ENCODE peak calls at places on chromosome 20, in eight cellular contexts. J is cardiac fibroblast, P is ELR, V is fibroblast of pulmonary artery, B is foreskin melanocyte, A is mucosa of descending colon, U is posterior cingulate gyrus, C is mesendoderm. M is an unnamed sample.

GRCh38 chr20:45008521-45009049 is 42.3 kb downstream of the STK4 start:
- DNase-seq in J (no peak), P (peak; percentile 44), V (no peak), B (no peak), A (no peak), U (no peak), C (no peak), M (no peak)

GRCh38 chr20:1392443-1392692 is 486 bp downstream of the FKBP1A start:
- DNase-seq in J (no peak), P (no peak), V (no peak), B (no peak), A (no peak), U (no peak), C (no peak), M (no peak)

GRCh38 chr20:2237059-2237458 is 58.7 kb upstream of the TGM3 start:
- DNase-seq in J (peak; percentile 95), P (peak; percentile 95), V (peak; percentile 90), B (no peak), A (peak; percentile 64), U (peak; percentile 34), C (peak; percentile 11), M (peak; percentile 96)

GRCh38 chr20:63477944-63478343 is 5.5 kb upstream of the KCNQ2 start:
- DNase-seq in J (no peak), P (no peak), V (no peak), B (no peak), A (no peak), U (no peak), C (no peak), M (no peak)

GRCh38 chr20:20780127-20780822 is 67.8 kb upstream of the RALGAPA2 start:
- DNase-seq in J (peak; percentile 41), P (no peak), V (peak; percentile 8), B (no peak), A (peak; percentile 72), U (peak; percentile 19), C (peak; percentile 71), M (no peak)

GRCh38 chr20:2114990-2115681 is 13.5 kb downstream of the STK35 start:
- DNase-seq in J (peak; percentile 81), P (no peak), V (peak; percentile 63), B (no peak), A (no peak), U (no peak), C (no peak), M (no peak)

GRCh38 chr20:57592263-57593092 is 27.7 kb downstream of the ZBP1 start:
- DNase-seq in J (no peak), P (no peak), V (no peak), B (no peak), A (peak; percentile 48), U (no peak), C (no peak), M (peak; percentile 60)

GRCh38 chr20:34515484-34516037 is 661 bp upstream of the DYNLRB1 start:
- DNase-seq in J (peak; percentile 61), P (peak; percentile 77), V (peak; percentile 51), B (no peak), A (peak; percentile 77), U (peak; percentile 61), C (peak; percentile 95), M (no peak)

GRCh38 chr20:57647933-57648785 is 27.9 kb upstream of the ZBP1 start:
- DNase-seq in J (no peak), P (no peak), V (no peak), B (no peak), A (no peak), U (peak; percentile 6), C (no peak), M (peak; percentile 69)

GRCh38 chr20:25508083-25508770 is 77.1 kb downstream of the NINL start:
- DNase-seq in J (peak; percentile 89), P (peak; percentile 64), V (peak; percentile 81), B (no peak), A (no peak), U (no peak), C (no peak), M (peak; percentile 98)

GRCh38 chr20:49742948-49743347 is 29.3 kb upstream of the B4GALT5 start:
- DNase-seq in J (no peak), P (no peak), V (no peak), B (no peak), A (no peak), U (no peak), C (peak; percentile 73), M (no peak)

GRCh38 chr20:6311841-6312655 is 189.2 kb upstream of the FERMT1 start:
- DNase-seq in J (no peak), P (no peak), V (peak; percentile 1), B (no peak), A (no peak), U (no peak), C (no peak), M (no peak)

GRCh38 chr20:5848711-5849505 is 98.7 kb downstream of the SHLD1 start:
- DNase-seq in J (peak; percentile 75), P (peak; percentile 74), V (peak; percentile 78), B (no peak), A (no peak), U (no peak), C (no peak), M (peak; percentile 71)

GRCh38 chr20:31918471-31919105 is 33.3 kb downstream of the PDRG1 start:
- DNase-seq in J (no peak), P (peak; percentile 9), V (no peak), B (no peak), A (no peak), U (no peak), C (no peak), M (no peak)

GRCh38 chr20:39081255-39081654 is 119.1 kb downstream of the DHX35 start:
- DNase-seq in J (peak; percentile 85), P (peak; percentile 78), V (peak; percentile 85), B (peak; percentile 57), A (peak; percentile 83), U (peak; percentile 92), C (peak; percentile 78), M (peak; percentile 94)

GRCh38 chr20:50309764-50310672 is 119.4 kb downstream of the CEBPB start:
- DNase-seq in J (no peak), P (no peak), V (no peak), B (no peak), A (no peak), U (no peak), C (no peak), M (no peak)

GRCh38 chr20:17735206-17735804 is 35.5 kb downstream of the BANF2 start:
- DNase-seq in J (peak; percentile 57), P (peak; percentile 76), V (peak; percentile 48), B (peak; percentile 6), A (no peak), U (no peak), C (peak; percentile 28), M (peak; percentile 89)

GRCh38 chr20:58202039-58202438 is 26.4 kb downstream of the ANKRD60 start:
- DNase-seq in J (no peak), P (peak; percentile 22), V (no peak), B (peak; percentile 21), A (no peak), U (no peak), C (no peak), M (no peak)

GRCh38 chr20:5722927-5723326 is 27.3 kb upstream of the SHLD1 start:
- DNase-seq in J (no peak), P (no peak), V (no peak), B (no peak), A (no peak), U (no peak), C (no peak), M (no peak)

GRCh38 chr20:63149531-63150207 is 66.3 kb downstream of the YTHDF1 start:
- DNase-seq in J (no peak), P (no peak), V (no peak), B (no peak), A (peak; percentile 10), U (no peak), C (no peak), M (no peak)

GRCh38 chr20:2729791-2730190 is 37.2 kb downstream of the EBF4 start:
- DNase-seq in J (peak; percentile 18), P (no peak), V (peak; percentile 11), B (no peak), A (no peak), U (no peak), C (no peak), M (no peak)

GRCh38 chr20:36544134-36545018 is 3.1 kb downstream of the MYL9 start:
- DNase-seq in J (peak; percentile 79), P (peak; percentile 63), V (peak; percentile 64), B (no peak), A (no peak), U (no peak), C (peak; percentile 30), M (peak; percentile 98)

M was measured in osteoblast.